ENCODE peak calls at places on chromosome 5, in ten cellular contexts. L is heart left ventricle, J is transverse colon, W is sigmoid colon, G is breast epithelium, X is upper lobe of left lung, Y is IMR-90, E is HCT116, M is uterus, T is H1. O is an unnamed sample.

GRCh38 chr5:40904994-40905306 is 4.3 kb upstream of the C7 start:
- DNase-seq in L (no peak), J (no peak), W (no peak), G (no peak), X (no peak), Y (no peak), E (no peak), M (no peak), T (no peak), O (no peak)

GRCh38 chr5:36944607-36945225 is 68.1 kb downstream of the NIPBL start:
- DNase-seq in L (no peak), J (no peak), W (no peak), G (no peak), X (no peak), Y (peak; percentile 76), E (peak; percentile 51), M (no peak), T (no peak), O (no peak)

GRCh38 chr5:113162770-113163169 is 186.2 kb downstream of the DCP2 start:
- DNase-seq in L (no peak), J (no peak), W (no peak), G (no peak), X (no peak), Y (peak; percentile 65), E (peak; percentile 72), M (no peak), T (peak; percentile 31), O (no peak)

GRCh38 chr5:119795768-119796167 is 166.4 kb downstream of the FAM170A start:
- DNase-seq in L (no peak), J (no peak), W (no peak), G (no peak), X (no peak), Y (no peak), E (no peak), M (no peak), T (no peak), O (no peak)

GRCh38 chr5:116612431-116612830 is 37.8 kb upstream of the SEMA6A start:
- DNase-seq in L (no peak), J (no peak), W (no peak), G (no peak), X (no peak), Y (no peak), E (no peak), M (no peak), T (no peak), O (no peak)

GRCh38 chr5:34577267-34577666 is 78.9 kb upstream of the RAI14 start:
- DNase-seq in L (no peak), J (no peak), W (no peak), G (no peak), X (no peak), Y (no peak), E (no peak), M (peak; percentile 41), T (no peak), O (no peak)

GRCh38 chr5:138989720-138990119 is 114.6 kb upstream of the LRRTM2 start:
- DNase-seq in L (no peak), J (no peak), W (no peak), G (no peak), X (no peak), Y (peak; percentile 76), E (no peak), M (no peak), T (peak; percentile 26), O (no peak)

GRCh38 chr5:54620583-54620933 is 103.0 kb downstream of the SNX18 start:
- DNase-seq in L (no peak), J (no peak), W (peak; percentile 76), G (peak; percentile 47), X (no peak), Y (no peak), E (no peak), M (no peak), T (no peak), O (no peak)

GRCh38 chr5:95912029-95912428 is 49.6 kb downstream of the ELL2 start:
- DNase-seq in L (no peak), J (no peak), W (no peak), G (no peak), X (no peak), Y (no peak), E (no peak), M (no peak), T (no peak), O (no peak)
- H3K36me3 ChIP-seq in L (no peaks in the 10 kb centered on the region), J (no peaks in the 10 kb centered on the region), W (no peaks in the 10 kb centered on the region), G (no peaks in the 10 kb centered on the region), X (peaks cover 7% of the 10 kb centered on the region), Y (peaks cover 64% of the 10 kb centered on the region), E (no peaks in the 10 kb centered on the region), M (no peaks in the 10 kb centered on the region), T (no peaks in the 10 kb centered on the region), O (no peaks in the 10 kb centered on the region)

GRCh38 chr5:107668933-107669542 is 1.7 kb downstream of the EFNA5 start:
- DNase-seq in L (peak; percentile 8), J (peak; percentile 10), W (no peak), G (no peak), X (no peak), Y (no peak), E (no peak), M (no peak), T (no peak), O (no peak)

GRCh38 chr5:107670927-107671741 is at the start of gene EFNA5:
- DNase-seq in L (peak; percentile 27), J (peak; percentile 41), W (peak; percentile 77), G (peak; percentile 31), X (peak; percentile 89), Y (peak; percentile 46), E (peak; percentile 26), M (no peak), T (peak; percentile 76), O (peak; percentile 10)

GRCh38 chr5:107668154-107668932 is 2.4 kb downstream of the EFNA5 start:
- DNase-seq in L (no peak), J (no peak), W (no peak), G (no peak), X (no peak), Y (no peak), E (no peak), M (no peak), T (no peak), O (no peak)

GRCh38 chr5:107670028-107670926 is 460 bp downstream of the EFNA5 start:
- DNase-seq in L (peak; percentile 23), J (peak; percentile 27), W (peak; percentile 71), G (no peak), X (peak; percentile 88), Y (peak; percentile 2), E (no peak), M (no peak), T (peak; percentile 74), O (peak; percentile 22)

DNA sequence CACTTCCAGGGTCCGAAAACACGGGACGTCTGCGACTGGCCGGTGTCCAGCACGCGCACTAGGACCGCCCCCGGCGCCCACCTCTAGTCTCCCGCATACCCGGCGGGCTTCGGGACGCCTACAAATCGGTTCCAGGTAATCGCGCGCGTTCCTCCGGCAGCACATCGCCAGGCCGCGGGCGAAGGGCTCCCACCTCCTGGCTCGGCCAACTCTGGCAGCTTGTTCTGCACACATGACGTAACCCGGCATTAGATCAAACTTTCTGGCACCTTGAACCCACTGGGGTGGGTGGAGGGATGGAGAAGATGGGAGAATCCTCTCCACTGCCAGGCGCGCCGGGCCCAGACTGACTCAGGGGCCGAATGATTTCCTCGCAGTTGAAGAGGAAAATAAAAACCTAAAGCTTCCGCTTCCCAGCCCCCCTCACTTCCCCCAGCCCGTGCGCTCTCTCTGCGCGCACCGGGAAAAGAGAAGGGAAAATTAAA is 1.2 kb downstream of the EFNA5 start:
- DNase-seq in L (peak; percentile 27), J (peak; percentile 48), W (peak; percentile 72), G (peak; percentile 55), X (peak; percentile 85), Y (peak; percentile 2), E (no peak), M (no peak), T (peak; percentile 73), O (peak; percentile 13)
- TF ChIP-seq POLR2A in L (no peak), J (peak; percentile 23), W (no peak), G (no peak), X (no peak), Y (no peak), E (no peak), M (no peak), T (no peak), O (no peak)

DNA sequence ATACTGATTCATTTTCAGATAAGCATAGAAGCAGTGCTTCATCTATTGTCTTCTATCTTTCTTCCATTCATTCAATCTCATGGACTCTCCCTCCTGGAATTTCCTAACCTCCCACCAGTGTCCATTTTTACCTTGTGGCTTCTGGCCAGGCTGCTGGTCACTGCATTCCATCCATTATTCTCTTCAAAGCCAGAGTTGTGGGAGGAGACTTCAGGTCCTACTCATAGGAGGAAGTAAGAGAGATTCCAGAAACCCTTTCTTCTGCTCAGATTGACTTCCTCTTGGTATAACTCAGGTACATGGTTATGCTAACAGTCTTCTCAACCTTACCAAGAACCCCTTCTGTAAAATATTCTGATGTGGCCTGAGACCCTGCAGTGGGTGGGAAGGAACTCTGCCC is 153.3 kb upstream of the SLC12A2 start:
- DNase-seq in L (peak; percentile 23), J (no peak), W (no peak), G (no peak), X (no peak), Y (peak; percentile 56), E (peak; percentile 31), M (no peak), T (no peak), O (no peak)
- TF ChIP-seq CTCF in L (no peak), J (no peak), W (no peak), G (no peak), X (no peak), Y (no peak), E (no peak), M (no peak), T (no peak), O (no peak)

GRCh38 chr5:141864371-141865370 is 13.5 kb downstream of the PCDH1 start:
- DNase-seq in L (no peak), J (no peak), W (no peak), G (no peak), X (no peak), Y (no peak), E (no peak), M (no peak), T (no peak), O (no peak)

GRCh38 chr5:141865406-141865805 is 12.8 kb downstream of the PCDH1 start:
- DNase-seq in L (no peak), J (no peak), W (no peak), G (no peak), X (no peak), Y (no peak), E (no peak), M (no peak), T (no peak), O (no peak)

GRCh38 chr5:141867139-141867538 is 11.1 kb downstream of the PCDH1 start:
- DNase-seq in L (no peak), J (peak; percentile 78), W (no peak), G (no peak), X (no peak), Y (no peak), E (no peak), M (no peak), T (no peak), O (peak; percentile 30)

GRCh38 chr5:141867651-141868050 is 10.6 kb downstream of the PCDH1 start:
- DNase-seq in L (no peak), J (no peak), W (no peak), G (no peak), X (no peak), Y (no peak), E (no peak), M (no peak), T (no peak), O (no peak)

DNA sequence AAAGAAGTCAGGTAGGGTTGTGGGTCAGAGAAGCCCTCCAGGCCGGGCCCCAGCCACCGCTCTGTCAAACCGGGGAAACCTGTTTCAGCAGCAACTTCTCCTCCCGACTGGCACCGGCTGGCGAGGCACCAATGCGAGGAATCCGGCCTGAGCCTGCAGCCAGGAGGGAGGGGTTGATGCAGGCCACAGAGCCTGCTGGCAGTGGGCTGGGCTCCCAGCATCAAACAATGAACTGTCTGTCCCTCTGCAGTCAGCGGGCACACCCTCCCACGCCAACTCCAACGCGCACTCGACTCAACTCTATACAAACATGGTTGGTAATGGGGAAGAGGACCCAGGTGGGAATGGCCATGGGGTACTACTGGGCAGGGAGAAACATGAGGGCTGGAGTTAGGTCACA is 12.1 kb downstream of the PCDH1 start:
- DNase-seq in L (no peak), J (peak; percentile 91), W (peak; percentile 76), G (peak; percentile 96), X (peak; percentile 86), Y (no peak), E (peak; percentile 78), M (no peak), T (no peak), O (peak; percentile 89)
- H3K36me3 ChIP-seq in L (peaks cover 80% of the 10 kb centered on the region), J (no peaks in the 10 kb centered on the region), W (no peaks in the 10 kb centered on the region), G (no peaks in the 10 kb centered on the region), X (peaks cover 43% of the 10 kb centered on the region), Y (no peaks in the 10 kb centered on the region), E (peaks cover 9% of the 10 kb centered on the region), M (no peaks in the 10 kb centered on the region), T (peaks cover 81% of the 10 kb centered on the region), O (no peaks in the 10 kb centered on the region)